ENCODE peak calls at places on chromosomes 12 and 14, in six cellular contexts. W, T, N, I, X and G are unnamed samples.

GRCh38 chr12:109583733-109584132 is 10.1 kb downstream of the MVK start:
- DNase-seq in W (no peak), T (no peak), N (no peak), I (no peak), X (no peak), G (no peak)

GRCh38 chr12:47164730-47165439 is 85.1 kb upstream of the AMIGO2 start:
- DNase-seq in W (no peak), T (no peak), N (no peak), I (no peak), X (no peak), G (no peak)

GRCh38 chr12:60173213-60174170 is 577.7 kb downstream of the SLC16A7 start:
- DNase-seq in W (no peak), T (no peak), N (no peak), I (peak; percentile 60), X (no peak), G (no peak)

GRCh38 chr14:91470216-91470615 is 39.9 kb downstream of the PPP4R3A start:
- DNase-seq in W (no peak), T (no peak), N (no peak), I (no peak), X (no peak), G (no peak)

GRCh38 chr14:99687284-99688209 is 3.4 kb downstream of the CYP46A1 start:
- DNase-seq in W (no peak), T (no peak), N (peak; percentile 55), I (no peak), X (no peak), G (peak; percentile 48)

GRCh38 chr12:80861636-80862378 is 75.9 kb downstream of the LIN7A start:
- DNase-seq in W (no peak), T (no peak), N (no peak), I (peak; percentile 21), X (no peak), G (no peak)

GRCh38 chr14:104369208-104369607 is 210.4 kb upstream of the C14orf180 start:
- DNase-seq in W (no peak), T (no peak), N (no peak), I (no peak), X (no peak), G (peak; percentile 60)

GRCh38 chr14:94867931-94868597 is 98.2 kb upstream of the GSC start:
- DNase-seq in W (no peak), T (no peak), N (no peak), I (no peak), X (no peak), G (peak; percentile 60)

GRCh38 chr14:37544407-37544806 is 50.6 kb downstream of the FOXA1 start:
- DNase-seq in W (no peak), T (no peak), N (no peak), I (no peak), X (no peak), G (no peak)

GRCh38 chr12:92424338-92424737 is 278.5 kb upstream of the PLEKHG7 start:
- DNase-seq in W (no peak), T (no peak), N (no peak), I (peak; percentile 16), X (no peak), G (no peak)

GRCh38 chr12:104370989-104371870 is 67.7 kb downstream of the EID3 start:
- DNase-seq in W (no peak), T (peak; percentile 49), N (no peak), I (no peak), X (no peak), G (no peak)

GRCh38 chr14:97025722-97026121 is 228.5 kb downstream of the VRK1 start:
- DNase-seq in W (no peak), T (no peak), N (no peak), I (no peak), X (no peak), G (no peak)

GRCh38 chr12:90909069-90909676 is 45.8 kb downstream of the CCER1 start:
- DNase-seq in W (no peak), T (peak; percentile 84), N (no peak), I (no peak), X (no peak), G (no peak)